ENCODE peak calls at places on chromosomes 2 and 18, in five cellular contexts. I, P, V, A and D are unnamed samples.

GRCh38 chr2:26706616-26707473 is 14.3 kb downstream of the KCNK3 start:
- DNase-seq in A (no peak), V (no peak), I (no peak), P (peak; percentile 62), D (no peak)

GRCh38 chr2:168024459-168024858 is 222.9 kb downstream of the STK39 start:
- DNase-seq in P (no peak), I (no peak), V (no peak), A (no peak), D (no peak)

GRCh38 chr18:76956648-76957047 is 134.3 kb downstream of the ZNF236 start:
- DNase-seq in P (no peak), A (no peak), V (no peak), I (no peak), D (no peak)

GRCh38 chr18:43539862-43540261 is 262.6 kb upstream of the SYT4 start:
- DNase-seq in I (no peak), A (no peak), P (no peak), V (no peak), D (no peak)

GRCh38 chr18:73728657-73729056 is 419.0 kb downstream of the FBXO15 start:
- DNase-seq in A (no peak), I (no peak), V (no peak), P (peak; percentile 17), D (no peak)

GRCh38 chr2:66580343-66580954 is 145.5 kb downstream of the MEIS1 start:
- DNase-seq in V (no peak), A (no peak), I (no peak), P (no peak), D (no peak)

GRCh38 chr2:159186462-159186861 is 100.0 kb downstream of the WDSUB1 start:
- DNase-seq in P (no peak), I (no peak), V (no peak), A (no peak), D (no peak)

GRCh38 chr2:117936871-117937428 is 76.9 kb downstream of the CCDC93 start:
- DNase-seq in I (no peak), A (no peak), P (peak; percentile 43), V (no peak), D (no peak)

GRCh38 chr18:5975111-5975622 is 79.8 kb upstream of the TMEM200C start:
- DNase-seq in V (no peak), I (peak; percentile 87), P (no peak), A (no peak), D (peak; percentile 58)
- TF ChIP-seq CTCF in V (no peak), I (peak; percentile 29), P (no peak), A (no peak), D (peak; percentile 10)

DNA sequence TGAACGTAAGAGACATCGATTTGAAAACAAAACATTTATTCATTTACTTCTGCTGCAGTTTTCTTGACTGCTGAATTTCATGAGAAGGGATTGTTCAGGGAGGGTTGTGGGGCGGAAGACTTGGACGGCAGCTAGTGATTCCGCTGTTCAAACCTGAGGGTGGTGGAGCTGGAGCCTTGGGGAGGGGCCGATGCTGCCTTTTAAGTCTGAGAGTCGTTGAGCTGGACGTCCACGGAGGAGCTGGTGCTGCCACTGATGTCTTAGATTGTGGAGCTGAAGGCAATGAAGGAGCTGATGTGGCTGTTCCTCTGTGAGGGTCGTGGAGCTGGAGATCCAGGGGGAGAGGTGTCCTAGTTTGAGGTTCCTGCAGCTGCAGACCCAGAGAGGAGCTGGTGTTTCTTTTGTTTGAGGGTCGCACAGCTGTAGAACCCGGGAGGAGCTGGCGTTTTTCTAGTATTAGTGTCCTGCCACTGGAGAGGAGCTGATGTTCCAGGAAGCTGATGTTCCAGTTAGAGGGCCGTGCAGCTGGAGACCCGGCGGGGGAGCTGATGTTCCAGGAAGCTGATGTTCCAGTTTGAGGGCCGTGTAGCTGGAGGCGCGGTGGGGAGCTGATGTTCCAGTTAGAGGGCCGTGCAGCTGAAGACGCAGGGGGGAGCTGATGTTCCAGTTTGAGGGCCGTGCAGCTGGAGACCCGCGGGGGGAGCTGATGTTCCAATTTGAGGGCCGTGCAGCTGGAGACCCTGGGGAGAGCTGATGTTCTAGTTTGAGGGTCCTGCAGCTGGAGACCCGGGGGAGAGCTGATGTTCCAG is 150.9 kb downstream of the RTP5 start:
- DNase-seq in V (no peak), P (no peak), I (peak; percentile 37), A (no peak), D (no peak)
- H3K4me3 ChIP-seq in V (no peak overlapping the region), P (no peak overlapping the region), I (no peak overlapping the region), A (no peak overlapping the region), D (no peak overlapping the region)

DNA sequence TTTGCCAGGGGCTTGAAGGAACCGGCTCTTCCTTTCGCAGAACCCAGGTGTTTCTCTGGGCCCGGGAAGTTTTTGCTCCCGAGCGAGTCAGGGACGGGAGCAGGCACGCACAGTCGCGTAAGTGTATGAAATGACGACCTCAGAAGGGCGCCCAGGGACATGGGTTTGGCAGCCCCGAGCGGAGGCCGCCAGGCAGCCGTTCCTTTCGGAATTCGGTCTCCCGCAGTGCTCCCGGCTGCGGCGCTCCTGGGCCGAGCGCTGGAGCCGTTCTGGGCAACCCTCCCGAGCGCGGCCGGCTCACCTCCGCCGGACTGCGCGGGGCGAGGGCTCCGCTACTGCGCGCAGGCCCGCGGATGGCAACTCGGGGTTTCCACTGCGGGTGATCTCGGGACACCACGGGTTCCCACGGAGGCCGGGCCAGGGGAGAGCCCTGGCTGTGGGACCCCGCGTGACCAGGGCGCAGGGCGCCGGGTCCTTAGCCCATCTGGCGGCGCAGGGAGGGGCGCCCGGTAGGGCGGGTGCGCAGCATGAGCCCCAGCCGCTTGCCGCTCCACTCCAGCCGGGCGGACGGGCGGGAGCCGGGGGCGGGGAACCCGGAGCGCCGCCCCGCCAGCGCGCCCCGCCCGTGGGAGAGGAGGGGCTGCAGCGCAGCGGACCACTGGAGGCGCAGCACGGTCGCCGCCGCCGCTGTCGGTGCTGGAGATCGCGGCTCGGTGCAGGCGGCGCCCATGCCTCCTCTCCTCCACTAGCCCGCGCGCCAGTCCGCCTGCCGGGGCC is at the start of gene OSBPL6:
- DNase-seq in P (peak; percentile 94), A (peak; percentile 71), V (peak; percentile 56), I (peak; percentile 86), D (peak; percentile 28)
- TF ChIP-seq CTCF in P (peak; percentile 32), A (no peak), V (peak; percentile 22), I (no peak), D (no peak)

GRCh38 chr2:46549159-46549902 is 70.0 kb downstream of the TMEM247 start:
- DNase-seq in P (no peak), I (no peak), V (no peak), A (no peak), D (no peak)
- H3K4me3 ChIP-seq in P (no peak overlapping the region), I (no peak overlapping the region), V (no peak overlapping the region), A (no peak overlapping the region), D (no peak overlapping the region)

GRCh38 chr2:62297642-62298010 is 101.7 kb downstream of the B3GNT2 start:
- DNase-seq in V (no peak), I (no peak), P (peak; percentile 49), A (no peak), D (no peak)
- TF ChIP-seq CTCF in V (peak; percentile 20), I (no peak), P (peak; percentile 53), A (no peak), D (peak; percentile 1)

GRCh38 chr2:46679761-46680160 is 200.4 kb downstream of the TMEM247 start:
- DNase-seq in P (no peak), V (no peak), A (no peak), I (peak; percentile 59), D (no peak)
- H3K4me3 ChIP-seq in P (no peak overlapping the region), V (no peak overlapping the region), A (no peak overlapping the region), I (no peak overlapping the region), D (no peak overlapping the region)